ENCODE peak calls at places on chromosomes 4 and X, in six cellular contexts. G is NCI-H460, D is non-pigmented ciliary epithelial cell, T is NCI-H1436, Z is occipital lobe, W is T-helper 22 cell. Q is an unnamed sample.

GRCh38 chr4:7600247-7600646 is 165.5 kb upstream of the PSAPL1 start:
- DNase-seq in G (no peak), D (no peak), T (no peak), Z (no peak), W (no peak), Q (no peak)

GRCh38 chr4:155966661-155967060 is 13.0 kb upstream of the CTSO start:
- DNase-seq in G (no peak), D (no peak), T (no peak), Z (no peak), W (no peak), Q (no peak)

GRCh38 chr4:157664726-157665125 is 444.2 kb downstream of the GRIA2 start:
- DNase-seq in G (no peak), D (peak), T (no peak), Z (no peak), W (no peak), Q (no peak)

GRCh38 chr4:4390046-4390445 is 3.1 kb downstream of the NSG1 start:
- DNase-seq in G (no peak), D (no peak), T (no peak), Z (no peak), W (no peak), Q (no peak)

GRCh38 chr4:172692701-172693100 is 475.9 kb upstream of the GALNT7 start:
- DNase-seq in G (no peak), D (no peak), T (no peak), Z (no peak), W (no peak), Q (no peak)

GRCh38 chr4:7347981-7348380 is 86.7 kb downstream of the PSAPL1 start:
- DNase-seq in G (no peak), D (no peak), T (no peak), Z (no peak), W (no peak), Q (no peak)

GRCh38 chrX:123731987-123732678 is 719 bp downstream of the THOC2 start:
- DNase-seq in G (no peak), D (no peak), T (no peak), Z (peak), W (no peak), Q (no peak)

GRCh38 chrX:119427024-119427794 is 28.1 kb downstream of the SLC25A43 start:
- DNase-seq in G (no peak), D (peak), T (no peak), Z (no peak), W (no peak), Q (no peak)

GRCh38 chr4:99117876-99118693 is 26.0 kb downstream of the ADH4 start:
- DNase-seq in G (no peak), D (no peak), T (no peak), Z (no peak), W (no peak), Q (no peak)

GRCh38 chr4:128979934-128980333 is 113.4 kb downstream of the SCLT1 start:
- DNase-seq in G (peak), D (peak), T (no peak), Z (no peak), W (no peak), Q (no peak)

GRCh38 chr4:150679018-150679766 is 97.2 kb downstream of the MAB21L2 start:
- DNase-seq in G (no peak), D (no peak), T (no peak), Z (no peak), W (no peak), Q (no peak)

GRCh38 chr4:26330186-26330787 is 9.5 kb downstream of the RBPJ start:
- DNase-seq in G (peak), D (no peak), T (peak), Z (no peak), W (no peak), Q (no peak)